ENCODE peak calls at places on chromosomes 12 and 14, in five cellular contexts. T is DND-41, V is HTR-8/SVneo, E is breast epithelium, G is DMS153. R is an unnamed sample.

GRCh38 chr14:105430535-105430934 is 10.9 kb downstream of the MTA1 start:
- DNase-seq in G (no peak), V (peak), T (no peak), E (no peak), R (peak)

GRCh38 chr12:121522962-121523361 is 57.9 kb downstream of the KDM2B start:
- DNase-seq in V (no peak), E (no peak), G (no peak), T (no peak), R (no peak)

GRCh38 chr14:53950031-53950793 is 6.4 kb downstream of the BMP4 start:
- DNase-seq in T (no peak), E (no peak), V (no peak), G (no peak), R (no peak)

GRCh38 chr14:23665302-23666016 is 29.3 kb downstream of the DHRS2 start:
- DNase-seq in T (no peak), G (no peak), V (no peak), E (no peak), R (no peak)

GRCh38 chr12:64521838-64522237 is 69.9 kb downstream of the TBK1 start:
- DNase-seq in T (no peak), V (no peak), E (no peak), G (no peak), R (no peak)

GRCh38 chr14:100028990-100029677 is 36.1 kb upstream of the EVL start:
- DNase-seq in G (no peak), V (no peak), E (no peak), T (no peak), R (peak)

GRCh38 chr12:113086249-113087164 is 30.0 kb downstream of the DTX1 start:
- DNase-seq in V (no peak), E (no peak), G (peak), T (peak), R (no peak)

GRCh38 chr12:83199069-83199468 is 512.4 kb downstream of the TMTC2 start:
- DNase-seq in V (no peak), T (no peak), E (no peak), G (no peak), R (no peak)

GRCh38 chr12:93894391-93895095 is 217.4 kb downstream of the CRADD start:
- DNase-seq in E (peak), T (peak), V (no peak), G (no peak), R (no peak)

GRCh38 chr14:105156414-105157375 is 11.9 kb downstream of the JAG2 start:
- DNase-seq in G (no peak), T (no peak), V (no peak), E (no peak), R (no peak)

GRCh38 chr14:61388173-61388975 is 67.0 kb downstream of the PRKCH start:
- DNase-seq in T (no peak), G (peak), E (no peak), V (peak), R (no peak)

GRCh38 chr14:100681111-100681510 is 45.6 kb upstream of the DLK1 start:
- DNase-seq in G (no peak), V (no peak), E (no peak), T (no peak), R (no peak)

GRCh38 chr14:68925373-68925772 is 53.7 kb downstream of the ACTN1 start:
- DNase-seq in T (no peak), E (no peak), G (no peak), V (no peak), R (no peak)